ENCODE peak calls at places on chromosomes 12 and 14, in six cellular contexts. One of them, this sample, is unnamed.

GRCh38 chr12:119176267-119177055 is 2.3 kb upstream of the HSPB8 start:
- DNase-seq in lower lobe of right lung: peak
- DNase-seq in OCI-LY7: no peak
- DNase-seq in choroid plexus epithelial cell: peak
- DNase-seq in transverse colon: peak
- DNase-seq in tibial artery: peak
- DNase-seq in this sample: peak

GRCh38 chr12:53999596-54000104 is 311 bp upstream of the HOXC9 start:
- DNase-seq in tibial artery: peak
- DNase-seq in transverse colon: no peak
- DNase-seq in choroid plexus epithelial cell: no peak
- DNase-seq in OCI-LY7: no peak
- DNase-seq in lower lobe of right lung: no peak
- DNase-seq in this sample: peak

GRCh38 chr12:65811968-65812700 is 12.1 kb upstream of the HMGA2 start:
- DNase-seq in OCI-LY7: no peak
- DNase-seq in lower lobe of right lung: no peak
- DNase-seq in tibial artery: no peak
- DNase-seq in transverse colon: no peak
- DNase-seq in choroid plexus epithelial cell: no peak
- DNase-seq in this sample: no peak

GRCh38 chr12:4809449-4810218 is 89.4 kb downstream of the GALNT8 start:
- DNase-seq in lower lobe of right lung: no peak
- DNase-seq in tibial artery: no peak
- DNase-seq in choroid plexus epithelial cell: no peak
- DNase-seq in OCI-LY7: no peak
- DNase-seq in transverse colon: no peak
- DNase-seq in this sample: no peak

GRCh38 chr12:130018614-130019013 is 114.8 kb upstream of the TMEM132D start:
- DNase-seq in choroid plexus epithelial cell: no peak
- DNase-seq in tibial artery: no peak
- DNase-seq in OCI-LY7: no peak
- DNase-seq in transverse colon: no peak
- DNase-seq in lower lobe of right lung: no peak
- DNase-seq in this sample: no peak

GRCh38 chr14:79605863-79606262 is 605.4 kb downstream of the DIO2 start:
- DNase-seq in transverse colon: no peak
- DNase-seq in lower lobe of right lung: no peak
- DNase-seq in tibial artery: no peak
- DNase-seq in OCI-LY7: no peak
- DNase-seq in choroid plexus epithelial cell: no peak
- DNase-seq in this sample: no peak

GRCh38 chr12:88052686-88053085 is 23.5 kb upstream of the C12orf50 start:
- DNase-seq in tibial artery: no peak
- DNase-seq in choroid plexus epithelial cell: peak
- DNase-seq in OCI-LY7: peak
- DNase-seq in transverse colon: peak
- DNase-seq in lower lobe of right lung: no peak
- DNase-seq in this sample: peak

GRCh38 chr14:22099942-22100763 is 426.5 kb upstream of the OR4E1 start:
- DNase-seq in transverse colon: peak
- DNase-seq in tibial artery: peak
- DNase-seq in OCI-LY7: peak
- DNase-seq in choroid plexus epithelial cell: peak
- DNase-seq in lower lobe of right lung: no peak
- DNase-seq in this sample: peak

GRCh38 chr12:43362910-43363694 is 188.9 kb downstream of the ADAMTS20 start:
- DNase-seq in tibial artery: no peak
- DNase-seq in choroid plexus epithelial cell: no peak
- DNase-seq in OCI-LY7: no peak
- DNase-seq in transverse colon: no peak
- DNase-seq in lower lobe of right lung: no peak
- DNase-seq in this sample: no peak

GRCh38 chr12:2479866-2480510 is 314.8 kb upstream of the FKBP4 start:
- DNase-seq in transverse colon: no peak
- DNase-seq in lower lobe of right lung: no peak
- DNase-seq in tibial artery: no peak
- DNase-seq in choroid plexus epithelial cell: no peak
- DNase-seq in OCI-LY7: no peak
- DNase-seq in this sample: no peak

GRCh38 chr12:120116443-120116791 is at the start of gene RAB35:
- DNase-seq in transverse colon: no peak
- DNase-seq in OCI-LY7: no peak
- DNase-seq in tibial artery: no peak
- DNase-seq in lower lobe of right lung: no peak
- DNase-seq in choroid plexus epithelial cell: no peak
- DNase-seq in this sample: no peak

GRCh38 chr14:60532442-60532841 is 23.5 kb downstream of the SIX6 start:
- DNase-seq in OCI-LY7: no peak
- DNase-seq in tibial artery: no peak
- DNase-seq in transverse colon: no peak
- DNase-seq in choroid plexus epithelial cell: no peak
- DNase-seq in lower lobe of right lung: no peak
- DNase-seq in this sample: no peak

GRCh38 chr14:77862154-77862783 is 62.4 kb downstream of the ADCK1 start:
- DNase-seq in lower lobe of right lung: peak
- DNase-seq in OCI-LY7: peak
- DNase-seq in choroid plexus epithelial cell: peak
- DNase-seq in transverse colon: peak
- DNase-seq in tibial artery: peak
- DNase-seq in this sample: peak

GRCh38 chr12:130419116-130419515 is 81.4 kb downstream of the PIWIL1 start:
- DNase-seq in transverse colon: no peak
- DNase-seq in choroid plexus epithelial cell: no peak
- DNase-seq in tibial artery: no peak
- DNase-seq in OCI-LY7: no peak
- DNase-seq in lower lobe of right lung: no peak
- DNase-seq in this sample: no peak

GRCh38 chr12:44674866-44675265 is 201.2 kb downstream of the NELL2 start:
- DNase-seq in transverse colon: no peak
- DNase-seq in choroid plexus epithelial cell: no peak
- DNase-seq in tibial artery: no peak
- DNase-seq in lower lobe of right lung: no peak
- DNase-seq in OCI-LY7: no peak
- DNase-seq in this sample: no peak

GRCh38 chr12:62799126-62799736 is 135.7 kb downstream of the PPM1H start:
- DNase-seq in transverse colon: peak
- DNase-seq in OCI-LY7: peak
- DNase-seq in lower lobe of right lung: no peak
- DNase-seq in tibial artery: peak
- DNase-seq in choroid plexus epithelial cell: peak
- DNase-seq in this sample: peak

GRCh38 chr12:102958830-102959176 is 1.3 kb downstream of the ASCL1 start:
- DNase-seq in OCI-LY7: no peak
- DNase-seq in lower lobe of right lung: no peak
- DNase-seq in choroid plexus epithelial cell: no peak
- DNase-seq in tibial artery: no peak
- DNase-seq in transverse colon: no peak
- DNase-seq in this sample: no peak

GRCh38 chr12:6198556-6198955 is 1.6 kb upstream of the CD9 start:
- DNase-seq in lower lobe of right lung: no peak
- DNase-seq in transverse colon: no peak
- DNase-seq in OCI-LY7: no peak
- DNase-seq in tibial artery: no peak
- DNase-seq in choroid plexus epithelial cell: no peak
- DNase-seq in this sample: no peak

GRCh38 chr12:6200266-6201198 is at the start of gene CD9:
- DNase-seq in choroid plexus epithelial cell: no peak
- DNase-seq in OCI-LY7: no peak
- DNase-seq in transverse colon: peak
- DNase-seq in tibial artery: peak
- DNase-seq in lower lobe of right lung: peak
- DNase-seq in this sample: peak

GRCh38 chr12:6201199-6201608 is 1.0 kb downstream of the CD9 start:
- DNase-seq in tibial artery: no peak
- DNase-seq in choroid plexus epithelial cell: no peak
- DNase-seq in transverse colon: peak
- DNase-seq in OCI-LY7: no peak
- DNase-seq in lower lobe of right lung: peak
- DNase-seq in this sample: no peak

GRCh38 chr12:6199211-6199530 is 1.0 kb upstream of the CD9 start:
- DNase-seq in tibial artery: no peak
- DNase-seq in lower lobe of right lung: no peak
- DNase-seq in choroid plexus epithelial cell: no peak
- DNase-seq in transverse colon: no peak
- DNase-seq in OCI-LY7: no peak
- DNase-seq in this sample: no peak

GRCh38 chr12:6199531-6200265 is 502 bp upstream of the CD9 start:
- DNase-seq in tibial artery: no peak
- DNase-seq in choroid plexus epithelial cell: peak
- DNase-seq in lower lobe of right lung: peak
- DNase-seq in OCI-LY7: no peak
- DNase-seq in transverse colon: peak
- DNase-seq in this sample: no peak
- H3K4me3 ChIP-seq in tibial artery: peak
- H3K4me3 ChIP-seq in choroid plexus epithelial cell: peak
- H3K4me3 ChIP-seq in lower lobe of right lung: peak
- H3K4me3 ChIP-seq in OCI-LY7: no peak
- H3K4me3 ChIP-seq in transverse colon: peak
- H3K4me3 ChIP-seq in this sample: peak

GRCh38 chr14:26525057-26525456 is 72.8 kb downstream of the NOVA1 start:
- DNase-seq in choroid plexus epithelial cell: no peak
- DNase-seq in lower lobe of right lung: no peak
- DNase-seq in OCI-LY7: no peak
- DNase-seq in tibial artery: no peak
- DNase-seq in transverse colon: no peak
- DNase-seq in this sample: peak

GRCh38 chr14:26526132-26526531 is 71.7 kb downstream of the NOVA1 start:
- DNase-seq in OCI-LY7: no peak
- DNase-seq in lower lobe of right lung: no peak
- DNase-seq in choroid plexus epithelial cell: no peak
- DNase-seq in tibial artery: no peak
- DNase-seq in transverse colon: no peak
- DNase-seq in this sample: peak

GRCh38 chr14:26522985-26523384 is 74.8 kb downstream of the NOVA1 start:
- DNase-seq in choroid plexus epithelial cell: peak
- DNase-seq in tibial artery: no peak
- DNase-seq in OCI-LY7: no peak
- DNase-seq in transverse colon: no peak
- DNase-seq in lower lobe of right lung: no peak
- DNase-seq in this sample: peak

GRCh38 chr14:26528415-26529182 is 69.2 kb downstream of the NOVA1 start:
- DNase-seq in transverse colon: peak
- DNase-seq in OCI-LY7: no peak
- DNase-seq in tibial artery: peak
- DNase-seq in lower lobe of right lung: no peak
- DNase-seq in choroid plexus epithelial cell: no peak
- DNase-seq in this sample: peak

GRCh38 chr14:26527095-26527494 is 70.7 kb downstream of the NOVA1 start:
- DNase-seq in choroid plexus epithelial cell: no peak
- DNase-seq in tibial artery: no peak
- DNase-seq in transverse colon: no peak
- DNase-seq in OCI-LY7: no peak
- DNase-seq in lower lobe of right lung: no peak
- DNase-seq in this sample: peak
- TF ChIP-seq CTCF in choroid plexus epithelial cell: no peak
- TF ChIP-seq CTCF in tibial artery: no peak
- TF ChIP-seq CTCF in transverse colon: no peak
- TF ChIP-seq CTCF in OCI-LY7: no peak
- TF ChIP-seq CTCF in lower lobe of right lung: no peak
- TF ChIP-seq CTCF in this sample: no peak

GRCh38 chr12:16588812-16589211 is 17.1 kb downstream of the LMO3 start:
- DNase-seq in choroid plexus epithelial cell: no peak
- DNase-seq in OCI-LY7: no peak
- DNase-seq in transverse colon: no peak
- DNase-seq in tibial artery: no peak
- DNase-seq in lower lobe of right lung: no peak
- DNase-seq in this sample: peak

GRCh38 chr12:16585781-16586180 is 20.2 kb downstream of the LMO3 start:
- DNase-seq in choroid plexus epithelial cell: no peak
- DNase-seq in tibial artery: no peak
- DNase-seq in transverse colon: no peak
- DNase-seq in lower lobe of right lung: no peak
- DNase-seq in OCI-LY7: no peak
- DNase-seq in this sample: no peak

GRCh38 chr12:16587110-16587453 is 18.9 kb downstream of the LMO3 start:
- DNase-seq in transverse colon: no peak
- DNase-seq in choroid plexus epithelial cell: no peak
- DNase-seq in OCI-LY7: no peak
- DNase-seq in tibial artery: no peak
- DNase-seq in lower lobe of right lung: no peak
- DNase-seq in this sample: no peak

GRCh38 chr12:16587514-16587913 is 18.4 kb downstream of the LMO3 start:
- DNase-seq in tibial artery: no peak
- DNase-seq in choroid plexus epithelial cell: no peak
- DNase-seq in transverse colon: no peak
- DNase-seq in lower lobe of right lung: no peak
- DNase-seq in OCI-LY7: no peak
- DNase-seq in this sample: no peak

DNA sequence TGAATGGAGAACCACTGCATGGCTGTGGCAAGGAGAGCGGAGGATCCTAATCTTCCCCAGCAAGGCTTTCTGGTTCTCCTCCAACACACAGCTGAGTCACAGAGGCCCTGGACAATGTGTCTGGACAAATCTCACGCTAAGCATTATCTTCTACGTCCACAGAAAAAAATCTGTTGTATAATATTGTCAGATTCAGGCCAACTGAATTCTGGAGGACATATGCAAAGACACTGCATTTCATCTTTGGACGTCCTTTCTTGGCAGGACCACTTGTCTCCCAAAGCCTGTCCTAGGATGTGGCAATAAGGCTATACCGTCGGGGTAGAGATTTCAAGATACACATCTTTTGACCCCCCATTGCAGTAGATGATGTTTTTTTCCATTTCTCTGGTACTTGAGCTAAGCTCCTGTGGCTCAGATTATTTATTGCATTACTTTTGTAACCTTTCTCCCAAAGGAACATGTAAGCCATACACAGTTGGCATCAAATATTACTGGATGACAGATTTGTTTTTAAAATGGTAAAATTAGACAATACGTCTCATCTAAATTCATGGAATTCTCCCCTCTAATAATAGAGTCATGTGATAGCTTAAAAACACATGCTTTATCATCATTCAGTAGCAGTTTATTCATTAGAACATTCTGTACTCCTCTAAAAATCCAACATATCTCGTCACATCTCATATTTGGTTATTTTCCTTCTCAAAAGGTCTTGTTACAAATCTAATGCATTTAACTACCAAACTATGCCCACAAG is 19.4 kb downstream of the LMO3 start:
- DNase-seq in lower lobe of right lung: no peak
- DNase-seq in tibial artery: peak
- DNase-seq in transverse colon: no peak
- DNase-seq in choroid plexus epithelial cell: no peak
- DNase-seq in OCI-LY7: no peak
- DNase-seq in this sample: peak
- H3K4me3 ChIP-seq in lower lobe of right lung: no peak
- H3K4me3 ChIP-seq in tibial artery: no peak
- H3K4me3 ChIP-seq in transverse colon: no peak
- H3K4me3 ChIP-seq in choroid plexus epithelial cell: no peak
- H3K4me3 ChIP-seq in OCI-LY7: no peak
- H3K4me3 ChIP-seq in this sample: no peak

DNA sequence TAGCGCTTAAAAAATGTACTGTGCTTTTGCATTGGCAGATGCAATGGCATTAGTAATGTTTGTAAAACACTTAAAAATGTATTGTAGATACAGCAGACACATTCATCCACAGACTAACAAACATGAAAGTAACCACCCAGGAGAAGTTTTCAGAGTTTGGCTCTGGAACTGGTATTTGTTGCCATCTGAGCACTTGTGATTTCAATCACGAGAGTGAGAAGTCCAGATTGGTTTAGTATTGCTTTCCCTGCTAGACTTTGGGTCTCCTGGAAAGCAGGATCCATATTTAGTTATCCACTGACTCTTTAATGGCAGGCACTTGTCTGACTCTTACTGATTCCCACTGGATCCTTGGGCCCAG is 13.2 kb downstream of the RASSF8 start:
- DNase-seq in OCI-LY7: no peak
- DNase-seq in choroid plexus epithelial cell: no peak
- DNase-seq in transverse colon: no peak
- DNase-seq in lower lobe of right lung: no peak
- DNase-seq in tibial artery: no peak
- DNase-seq in this sample: no peak
- TF ChIP-seq CTCF in OCI-LY7: no peak
- TF ChIP-seq CTCF in choroid plexus epithelial cell: no peak
- TF ChIP-seq CTCF in transverse colon: no peak
- TF ChIP-seq CTCF in lower lobe of right lung: no peak
- TF ChIP-seq CTCF in tibial artery: no peak
- TF ChIP-seq CTCF in this sample: no peak

This sample was measured in fibroblast of pulmonary artery.